ENCODE peak calls at places on chromosomes 1 and 21, in six cellular contexts. Z is ovary; X is heart left ventricle; Y is vagina; M is breast epithelium; Q is naive thymus-derived CD4-positive, alpha-beta T cell. V is an unnamed sample. For H3K9me3, the result is how much of the 10 kb centered on the place peaks cover.

GRCh38 chr1:27430903-27431653 is 38.7 kb downstream of the GPR3 start:
- DNase-seq in Z (no peak), X (no peak), Y (no peak), M (no peak), Q (peak), V (no peak)

GRCh38 chr1:65539272-65540131 is 119.0 kb downstream of the LEPR start:
- DNase-seq in Z (no peak), X (no peak), Y (no peak), M (no peak), Q (no peak), V (no peak)

GRCh38 chr1:113976609-113977278 is 2.5 kb upstream of the OLFML3 start:
- DNase-seq in Z (peak), X (peak), Y (no peak), M (no peak), Q (no peak), V (no peak)

GRCh38 chr1:243580072-243580471 is 270.0 kb downstream of the AKT3 start:
- DNase-seq in Z (no peak), X (peak), Y (no peak), M (no peak), Q (no peak), V (no peak)

GRCh38 chr1:167333703-167334102 is 113.0 kb downstream of the POU2F1 start:
- DNase-seq in Z (no peak), X (no peak), Y (no peak), M (no peak), Q (no peak), V (no peak)

GRCh38 chr1:31447210-31447609 is 34.2 kb downstream of the SERINC2 start:
- DNase-seq in Z (no peak), X (no peak), Y (no peak), M (no peak), Q (no peak), V (no peak)

GRCh38 chr1:225937048-225937968 is 3.7 kb downstream of the LEFTY2 start:
- DNase-seq in Z (no peak), X (no peak), Y (no peak), M (no peak), Q (no peak), V (no peak)

GRCh38 chr1:91700771-91701493 is 185.0 kb downstream of the TGFBR3 start:
- DNase-seq in Z (no peak), X (no peak), Y (no peak), M (no peak), Q (no peak), V (no peak)

GRCh38 chr1:188642585-188643168 is 1813.9 kb downstream of the PLA2G4A start:
- DNase-seq in Z (no peak), X (no peak), Y (no peak), M (no peak), Q (no peak), V (no peak)

GRCh38 chr1:90879281-90879680 is 142.6 kb downstream of the ZNF644 start:
- DNase-seq in Z (no peak), X (no peak), Y (no peak), M (no peak), Q (no peak), V (no peak)

GRCh38 chr1:33470495-33471012 is 1.9 kb upstream of the ZSCAN20 start:
- DNase-seq in Z (peak), X (peak), Y (no peak), M (peak), Q (peak), V (peak)

GRCh38 chr1:186806477-186806876 is 22.3 kb upstream of the PLA2G4A start:
- DNase-seq in Z (no peak), X (peak), Y (no peak), M (no peak), Q (no peak), V (no peak)

GRCh38 chr1:165501351-165501974 is 42.3 kb upstream of the LRRC52 start:
- DNase-seq in Z (no peak), X (peak), Y (no peak), M (no peak), Q (no peak), V (no peak)

GRCh38 chr1:110258734-110259133 is 48.6 kb downstream of the KCNC4 start:
- DNase-seq in Z (no peak), X (no peak), Y (no peak), M (no peak), Q (no peak), V (no peak)

GRCh38 chr1:247096544-247096943 is 7.6 kb downstream of the ZNF669 start:
- DNase-seq in Z (no peak), X (no peak), Y (no peak), M (no peak), Q (no peak), V (no peak)

GRCh38 chr1:247100676-247101279 is 3.4 kb downstream of the ZNF669 start:
- DNase-seq in Z (no peak), X (no peak), Y (no peak), M (no peak), Q (no peak), V (no peak)

GRCh38 chr1:247096958-247097357 is 7.2 kb downstream of the ZNF669 start:
- DNase-seq in Z (no peak), X (no peak), Y (no peak), M (no peak), Q (no peak), V (no peak)

GRCh38 chr1:247090455-247090854 is 11.8 kb upstream of the ZNF670 start:
- DNase-seq in Z (no peak), X (no peak), Y (no peak), M (no peak), Q (no peak), V (no peak)

GRCh38 chr1:247096112-247096511 is 8.0 kb downstream of the ZNF669 start:
- DNase-seq in Z (no peak), X (no peak), Y (no peak), M (no peak), Q (no peak), V (no peak)
- H3K9me3 ChIP-seq in Z (under half), X (under half), Y (under half), M (under half), Q (under half), V (under half)

DNA sequence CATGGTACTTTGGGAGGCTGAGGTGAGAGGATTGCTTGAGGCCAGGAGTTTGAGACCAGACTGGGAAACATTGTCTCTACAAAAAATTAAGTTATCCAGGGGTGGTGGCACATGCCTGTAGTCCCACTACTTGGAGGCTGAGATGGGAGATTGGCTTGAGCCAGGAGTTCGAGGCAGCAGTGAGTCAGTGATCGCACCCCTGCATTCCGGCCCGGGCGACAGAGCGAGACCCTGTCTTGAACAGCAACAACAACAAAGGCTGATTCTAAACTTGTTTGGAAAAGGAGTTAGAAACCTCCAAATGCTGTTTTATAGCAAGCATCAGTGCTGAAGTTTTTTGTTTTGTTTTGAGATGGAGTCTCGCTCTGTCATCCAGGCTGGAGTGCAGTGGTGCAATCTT is 14.7 kb downstream of the LYPD8 start:
- DNase-seq in Z (no peak), X (no peak), Y (no peak), M (no peak), Q (no peak), V (no peak)
- H3K9me3 ChIP-seq in Z (under half), X (under half), Y (under half), M (under half), Q (under half), V (under half)

GRCh38 chr1:4939266-4939665 is 284.9 kb downstream of the AJAP1 start:
- DNase-seq in Z (no peak), X (no peak), Y (no peak), M (no peak), Q (no peak), V (no peak)
- H3K9me3 ChIP-seq in Z (under half), X (under half), Y (under half), M (under half), Q (under half), V (under half)

GRCh38 chr1:68890736-68891135 is 393.9 kb upstream of the DEPDC1 start:
- DNase-seq in Z (no peak), X (no peak), Y (no peak), M (no peak), Q (no peak), V (no peak)

GRCh38 chr1:68889471-68889870 is 392.6 kb upstream of the DEPDC1 start:
- DNase-seq in Z (no peak), X (no peak), Y (no peak), M (no peak), Q (no peak), V (no peak)
- H3K9me3 ChIP-seq in Z (under half), X (under half), Y (under half), M (under half), Q (under half), V (under half)

GRCh38 chr1:4307911-4308545 is 346.4 kb upstream of the AJAP1 start:
- DNase-seq in Z (no peak), X (no peak), Y (peak), M (peak), Q (no peak), V (no peak)
- H3K9me3 ChIP-seq in Z (under half), X (under half), Y (under half), M (under half), Q (under half), V (under half)

GRCh38 chr1:89779541-89779940 is 41.3 kb upstream of the LRRC8D start:
- DNase-seq in Z (no peak), X (no peak), Y (no peak), M (no peak), Q (no peak), V (no peak)
- H3K9me3 ChIP-seq in Z (under half), X (under half), Y (under half), M (under half), Q (under half), V (under half)

DNA sequence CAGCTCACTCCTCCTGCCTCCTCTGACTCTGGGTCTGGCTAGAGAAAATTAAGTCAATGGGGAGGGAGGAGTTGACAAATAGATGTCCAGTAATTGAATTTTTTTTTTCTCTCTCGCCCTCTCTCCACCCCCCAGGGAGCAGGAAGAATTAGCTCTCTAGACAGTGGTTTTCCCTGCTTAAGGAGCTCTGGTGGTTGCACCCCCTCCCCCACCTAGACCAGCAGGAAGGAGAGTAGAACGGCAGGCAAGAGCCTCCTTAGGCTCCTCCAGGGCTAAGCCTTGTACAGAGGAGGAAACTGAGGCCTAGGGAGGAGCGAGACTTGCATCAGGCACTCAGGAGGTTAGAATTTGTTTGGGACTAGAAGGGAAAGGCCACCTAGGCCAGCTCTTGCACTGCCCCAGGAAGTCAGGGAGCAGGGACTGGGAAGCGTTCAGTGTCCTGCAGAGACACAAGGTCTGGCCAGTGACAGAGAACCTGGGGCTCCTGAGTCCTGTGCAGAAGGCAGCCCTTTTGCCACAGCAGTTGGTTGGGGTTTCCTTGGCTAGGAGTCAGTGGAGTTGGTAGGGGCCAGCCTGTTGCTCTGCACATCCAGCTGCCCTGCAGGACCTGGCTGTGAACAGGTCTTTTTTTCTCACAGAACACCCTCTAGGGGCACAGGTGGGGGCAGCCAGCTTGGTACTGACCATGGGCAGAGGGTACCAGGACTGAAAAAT is 49.5 kb upstream of the ACOT11 start:
- DNase-seq in Z (no peak), X (no peak), Y (no peak), M (no peak), Q (no peak), V (no peak)
- H3K9me3 ChIP-seq in Z (under half), X (under half), Y (under half), M (under half), Q (under half), V (under half)

GRCh38 chr21:40683349-40683748 is 163.6 kb downstream of the DSCAM start:
- DNase-seq in Z (no peak), X (no peak), Y (no peak), M (no peak), Q (no peak), V (no peak)

GRCh38 chr21:40681164-40681859 is 165.6 kb downstream of the DSCAM start:
- DNase-seq in Z (no peak), X (peak), Y (no peak), M (no peak), Q (no peak), V (no peak)

GRCh38 chr21:40680311-40680710 is 166.6 kb downstream of the DSCAM start:
- DNase-seq in Z (no peak), X (no peak), Y (no peak), M (no peak), Q (no peak), V (no peak)

GRCh38 chr21:40678681-40679284 is 168.2 kb downstream of the DSCAM start:
- DNase-seq in Z (no peak), X (no peak), Y (no peak), M (no peak), Q (no peak), V (no peak)
- H3K9me3 ChIP-seq in Z (under half), X (under half), Y (under half), M (under half), Q (under half), V (under half)